ENCODE peak calls at places on chromosomes 2 and 18, in seven cellular contexts. Q is suprapubic skin, D is stomach, N is HCT116, P is K562, R is GM23338, G is breast epithelium. E is an unnamed sample. For H3K4me1, the result is how much of the 10 kb centered on the place peaks cover.

GRCh38 chr2:36477744-36478143 is 120.2 kb downstream of the FEZ2 start:
- DNase-seq in D (no peak), R (no peak), P (no peak), N (no peak), Q (no peak), G (no peak), E (no peak)

GRCh38 chr2:70069049-70069448 is 18.2 kb upstream of the PCBP1 start:
- DNase-seq in G (no peak), N (no peak), P (no peak), D (peak), Q (no peak), R (no peak), E (peak)

GRCh38 chr2:201866643-201867310 is 60.4 kb downstream of the CDK15 start:
- DNase-seq in G (no peak), N (no peak), R (no peak), P (no peak), Q (no peak), D (no peak), E (no peak)

GRCh38 chr2:101476605-101477208 is 1.8 kb upstream of the RFX8 start:
- DNase-seq in N (no peak), Q (no peak), G (no peak), R (no peak), P (no peak), D (no peak), E (no peak)

GRCh38 chr2:161029321-161029720 is 130.9 kb upstream of the TANK start:
- DNase-seq in N (no peak), D (no peak), R (no peak), P (no peak), Q (no peak), G (no peak), E (no peak)

GRCh38 chr2:38875227-38875575 is 533 bp downstream of the DHX57 start:
- DNase-seq in P (no peak), N (no peak), R (no peak), D (no peak), G (no peak), Q (no peak), E (no peak)

GRCh38 chr2:162591403-162592083 is 247.0 kb downstream of the KCNH7 start:
- DNase-seq in P (no peak), G (no peak), Q (no peak), D (no peak), N (no peak), R (no peak), E (no peak)

GRCh38 chr18:45777393-45777792 is 48.1 kb upstream of the SIGLEC15 start:
- DNase-seq in G (no peak), R (no peak), N (no peak), D (no peak), Q (no peak), P (no peak), E (no peak)

GRCh38 chr2:19772981-19773380 is 128.8 kb downstream of the TTC32 start:
- DNase-seq in Q (no peak), D (no peak), N (no peak), P (no peak), R (no peak), G (no peak), E (no peak)

GRCh38 chr2:133458280-133458679 is 110.0 kb downstream of the NCKAP5 start:
- DNase-seq in R (no peak), G (no peak), N (no peak), P (no peak), D (no peak), Q (no peak), E (no peak)

DNA sequence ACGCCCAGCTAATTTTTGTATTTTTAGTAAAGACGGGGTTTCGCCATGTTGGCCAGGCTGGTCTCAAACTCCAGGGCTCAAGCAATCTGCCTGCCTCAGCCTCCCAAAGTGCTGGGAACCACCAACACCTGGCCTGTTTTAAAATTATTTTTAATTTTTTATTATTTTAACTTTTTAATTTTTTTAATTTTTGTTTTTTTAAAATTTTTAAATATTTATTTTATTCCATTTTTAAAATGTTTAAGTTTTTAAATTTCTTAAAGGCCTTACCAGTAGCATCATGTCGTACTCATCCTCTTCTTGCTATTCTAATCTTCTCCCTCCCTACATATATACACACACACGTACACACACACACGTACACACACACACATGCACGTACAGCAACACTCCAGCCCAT is 1.4 kb downstream of the LYG1 start:
- DNase-seq in D (no peak), R (no peak), G (no peak), P (no peak), N (no peak), Q (no peak), E (no peak)
- H3K4me1 ChIP-seq in D (under half), R (under half), G (under half), P (under half), N (under half), Q (under half), E (under half)

GRCh38 chr18:49175071-49175470 is 224.3 kb upstream of the SMAD7 start:
- DNase-seq in P (no peak), Q (no peak), G (no peak), R (no peak), N (no peak), D (no peak), E (no peak)
- H3K27ac ChIP-seq in P (no peak), Q (no peak), G (no peak), R (no peak), N (no peak), D (no peak), E (no peak)

DNA sequence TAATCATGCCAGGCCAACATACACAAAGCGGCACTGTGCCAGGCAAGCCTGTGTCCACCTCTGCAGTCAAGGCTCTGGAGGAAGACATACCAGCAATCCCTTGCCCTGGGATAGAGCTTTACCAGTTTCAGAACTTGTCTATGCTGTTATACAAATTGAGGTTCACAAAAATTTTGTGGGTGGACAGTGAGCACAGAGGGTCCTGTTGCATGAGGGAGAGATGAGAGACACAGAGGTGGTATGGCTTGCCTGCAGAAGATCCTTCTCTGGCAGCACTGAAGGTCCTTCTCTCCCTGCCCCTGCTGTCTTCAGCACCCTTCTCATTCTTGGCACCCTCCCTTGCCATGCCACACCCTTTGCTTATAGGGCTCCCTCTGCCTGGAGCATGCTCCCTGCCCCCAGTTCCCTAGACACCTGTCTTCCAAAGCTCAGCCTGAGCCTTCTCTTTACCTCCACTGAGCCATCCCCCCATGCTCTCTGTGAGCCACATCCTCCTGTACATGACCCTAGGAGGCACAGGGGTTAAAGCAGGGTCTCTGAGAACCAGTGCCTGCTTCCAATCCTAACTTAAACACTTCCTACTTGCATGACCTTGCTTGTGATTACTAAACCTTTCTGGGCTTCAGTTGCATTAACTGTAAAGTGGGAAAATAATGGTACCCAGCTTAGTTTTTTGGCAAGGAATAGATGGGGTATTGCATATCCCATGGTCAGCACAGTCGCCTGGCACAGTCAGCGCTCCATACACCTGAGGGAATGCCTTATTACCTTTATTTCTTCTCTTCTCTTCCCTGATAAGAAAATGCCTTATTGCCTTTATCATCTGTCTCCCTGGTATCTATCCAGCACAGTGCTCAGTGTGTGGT is 857 bp downstream of the FABP1 start:
- DNase-seq in N (no peak), G (no peak), R (no peak), P (no peak), D (no peak), Q (no peak), E (no peak)
- TF ChIP-seq POLR2AphosphoS5 in N (no peak), G (no peak), R (no peak), P (no peak), D (no peak), Q (no peak), E (no peak)

DNA sequence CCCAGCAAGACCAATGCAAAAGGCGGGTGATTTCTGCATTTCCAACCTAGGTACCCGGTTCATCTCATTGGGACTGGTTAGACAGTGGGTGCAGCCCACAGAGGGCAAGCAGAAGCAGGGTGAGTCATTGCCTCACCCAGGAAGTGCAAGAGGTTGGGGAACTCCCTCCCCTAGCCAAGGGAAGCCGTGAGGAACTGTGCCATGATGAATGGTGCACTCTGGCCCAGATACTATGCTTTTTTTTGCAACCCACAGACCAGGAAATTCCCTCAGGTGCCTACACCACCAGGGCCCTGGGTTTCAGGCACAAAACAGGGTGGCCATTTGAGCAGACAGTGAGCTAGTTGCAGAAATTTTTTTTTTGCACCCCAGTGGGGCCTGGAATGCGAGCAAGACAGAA is 662.6 kb upstream of the ACVR2A start:
- DNase-seq in N (no peak), G (no peak), Q (no peak), D (peak), P (no peak), R (no peak), E (no peak)
- H3K4me1 ChIP-seq in N (under half), G (under half), Q (under half), D (under half), P (under half), R (under half), E (under half)

DNA sequence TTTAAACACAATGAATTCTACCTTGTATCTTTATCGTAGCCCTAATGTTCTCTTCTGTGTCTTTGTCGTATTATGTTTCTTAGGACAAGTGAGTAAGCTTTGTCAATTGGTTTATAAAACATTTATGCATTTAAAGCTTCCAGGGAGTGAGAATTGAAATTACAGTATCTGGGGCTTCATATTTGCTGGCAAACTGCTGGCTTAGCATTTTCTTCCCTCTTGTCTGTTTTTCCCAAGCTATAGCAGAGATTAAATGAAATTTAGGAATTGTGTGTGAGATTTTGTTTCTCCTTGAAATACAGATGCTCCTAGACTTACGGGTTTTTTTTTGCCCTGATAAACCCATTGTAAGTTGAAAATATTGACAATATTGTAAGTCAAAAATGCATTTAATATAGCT is 73.3 kb downstream of the FMNL2 start:
- DNase-seq in R (no peak), P (no peak), G (no peak), D (no peak), N (no peak), Q (no peak), E (no peak)
- H3K27ac ChIP-seq in R (no peak), P (no peak), G (peak), D (no peak), N (no peak), Q (no peak), E (no peak)